ENCODE peak calls at places on chromosome 14, in six cellular contexts. G is PC-3; R is upper lobe of left lung; I is aorta; C is effector memory CD8-positive, alpha-beta T cell; F is IMR-90. S is an unnamed sample.

GRCh38 chr14:104116544-104117340 is 21.6 kb upstream of the KIF26A start:
- ATAC-seq in C (no peak), R (peak), I (no peak), F (no peak), G (peak), S (no peak)

GRCh38 chr14:97916100-97916499 is 1118.9 kb downstream of the VRK1 start:
- ATAC-seq in I (no peak), R (no peak), C (no peak), G (no peak), F (no peak), S (no peak)

GRCh38 chr14:71852201-71852600 is 80.0 kb upstream of the RGS6 start:
- ATAC-seq in I (no peak), R (no peak), F (no peak), G (no peak), C (no peak), S (no peak)

GRCh38 chr14:95490727-95491451 is 25.6 kb downstream of the SYNE3 start:
- ATAC-seq in F (no peak), G (peak), C (no peak), I (peak), R (peak), S (peak)

GRCh38 chr14:25413058-25413457 is 363.1 kb upstream of the STXBP6 start:
- ATAC-seq in R (no peak), I (no peak), C (no peak), F (no peak), G (no peak), S (no peak)

GRCh38 chr14:91292476-91292875 is 48.0 kb upstream of the GPR68 start:
- ATAC-seq in R (no peak), G (no peak), F (no peak), I (no peak), C (peak), S (no peak)

GRCh38 chr14:54919330-54919729 is 16.7 kb upstream of the GCH1 start:
- ATAC-seq in I (no peak), C (no peak), G (no peak), F (no peak), R (no peak), S (no peak)

GRCh38 chr14:92481811-92482559 is 31.6 kb upstream of the RIN3 start:
- ATAC-seq in G (no peak), R (no peak), F (no peak), C (no peak), I (no peak), S (no peak)

GRCh38 chr14:103537175-103537990 is 8.4 kb downstream of the TRMT61A start:
- ATAC-seq in I (no peak), G (peak), F (peak), C (no peak), R (no peak), S (no peak)

GRCh38 chr14:47675489-47676300 is at the start of gene MDGA2:
- ATAC-seq in G (no peak), F (no peak), C (no peak), I (peak), R (no peak), S (no peak)

GRCh38 chr14:36538051-36538450 is 18.0 kb upstream of the NKX2-1 start:
- ATAC-seq in R (no peak), I (no peak), F (no peak), G (no peak), C (no peak), S (no peak)

GRCh38 chr14:81990312-81990761 is 456.7 kb upstream of the SEL1L start:
- ATAC-seq in G (no peak), I (peak), F (peak), C (no peak), R (no peak), S (no peak)

GRCh38 chr14:104546591-104547309 is 32.8 kb upstream of the C14orf180 start:
- ATAC-seq in F (no peak), C (no peak), R (no peak), G (no peak), I (no peak), S (no peak)

GRCh38 chr14:99575043-99576023 is 28.7 kb downstream of the CCDC85C start:
- ATAC-seq in C (peak), I (no peak), G (peak), R (peak), F (no peak), S (no peak)

GRCh38 chr14:61491224-61491623 is 169.8 kb downstream of the PRKCH start:
- ATAC-seq in I (no peak), R (no peak), F (no peak), C (peak), G (peak), S (no peak)

GRCh38 chr14:60679566-60680258 is 30.4 kb upstream of the SIX1 start:
- ATAC-seq in I (no peak), C (no peak), G (no peak), R (no peak), F (no peak), S (no peak)

GRCh38 chr14:67457782-67458181 is 30.7 kb downstream of the TMEM229B start:
- ATAC-seq in R (peak), F (peak), I (no peak), G (peak), C (no peak), S (no peak)

GRCh38 chr14:86115972-86116371 is 586.0 kb downstream of the FLRT2 start:
- ATAC-seq in R (no peak), G (no peak), F (no peak), I (no peak), C (no peak), S (no peak)

GRCh38 chr14:76776306-76777251 is 15.3 kb downstream of the VASH1 start:
- ATAC-seq in I (no peak), F (no peak), G (peak), R (no peak), C (no peak), S (no peak)

S was measured in gastroesophageal sphincter.